ENCODE peak calls at places on chromosomes 1 and 21, in seven cellular contexts. One of them, this sample, is unnamed.

GRCh38 chr1:2248127-2248826 is 20.2 kb downstream of the SKI start:
- DNase-seq in K562: no peak
- DNase-seq in H1: peak; percentile 90
- DNase-seq in GM12892: no peak
- DNase-seq in GM12891: no peak
- DNase-seq in SK-N-SH: no peak
- DNase-seq in GM12878: no peak
- DNase-seq in this sample: peak; percentile 65

GRCh38 chr1:67908260-67908936 is 75.1 kb upstream of the GNG12 start:
- DNase-seq in GM12891: no peak
- DNase-seq in K562: no peak
- DNase-seq in SK-N-SH: no peak
- DNase-seq in GM12892: no peak
- DNase-seq in H1: no peak
- DNase-seq in GM12878: no peak
- DNase-seq in this sample: no peak

GRCh38 chr21:45135868-45136267 is 61.5 kb downstream of the ADARB1 start:
- DNase-seq in GM12891: no peak
- DNase-seq in K562: no peak
- DNase-seq in SK-N-SH: no peak
- DNase-seq in GM12892: no peak
- DNase-seq in H1: no peak
- DNase-seq in GM12878: no peak
- DNase-seq in this sample: no peak

GRCh38 chr1:234871710-234872262 is 256.9 kb downstream of the TOMM20 start:
- DNase-seq in K562: no peak
- DNase-seq in GM12891: no peak
- DNase-seq in GM12878: no peak
- DNase-seq in H1: no peak
- DNase-seq in SK-N-SH: no peak
- DNase-seq in GM12892: no peak
- DNase-seq in this sample: no peak

GRCh38 chr1:200874694-200875093 is 1.9 kb downstream of the GPR25 start:
- DNase-seq in H1: no peak
- DNase-seq in GM12878: no peak
- DNase-seq in GM12892: no peak
- DNase-seq in K562: no peak
- DNase-seq in GM12891: no peak
- DNase-seq in SK-N-SH: no peak
- DNase-seq in this sample: no peak

GRCh38 chr1:116477428-116477827 is 93.4 kb downstream of the CD58 start:
- DNase-seq in H1: no peak
- DNase-seq in GM12878: no peak
- DNase-seq in GM12892: no peak
- DNase-seq in GM12891: no peak
- DNase-seq in K562: no peak
- DNase-seq in SK-N-SH: no peak
- DNase-seq in this sample: no peak

GRCh38 chr1:210922666-210923065 is 211.3 kb downstream of the KCNH1 start:
- DNase-seq in H1: no peak
- DNase-seq in K562: no peak
- DNase-seq in GM12878: no peak
- DNase-seq in GM12891: no peak
- DNase-seq in SK-N-SH: no peak
- DNase-seq in GM12892: no peak
- DNase-seq in this sample: no peak

GRCh38 chr1:175208773-175209492 is 16.4 kb upstream of the KIAA0040 start:
- DNase-seq in GM12878: peak; percentile 62
- DNase-seq in SK-N-SH: no peak
- DNase-seq in GM12892: no peak
- DNase-seq in GM12891: no peak
- DNase-seq in K562: peak; percentile 26
- DNase-seq in H1: no peak
- DNase-seq in this sample: no peak

GRCh38 chr1:9282436-9282955 is 10.2 kb upstream of the SPSB1 start:
- DNase-seq in H1: no peak
- DNase-seq in SK-N-SH: no peak
- DNase-seq in GM12891: no peak
- DNase-seq in GM12878: no peak
- DNase-seq in K562: no peak
- DNase-seq in GM12892: no peak
- DNase-seq in this sample: no peak

GRCh38 chr1:16442273-16442672 is 1.7 kb downstream of the NECAP2 start:
- DNase-seq in SK-N-SH: no peak
- DNase-seq in GM12891: no peak
- DNase-seq in K562: no peak
- DNase-seq in GM12878: no peak
- DNase-seq in GM12892: no peak
- DNase-seq in H1: no peak
- DNase-seq in this sample: no peak
- TF ChIP-seq TAF1 in SK-N-SH: no peak
- TF ChIP-seq TAF1 in GM12891: no peak
- TF ChIP-seq TAF1 in K562: no peak
- TF ChIP-seq TAF1 in GM12878: no peak
- TF ChIP-seq TAF1 in GM12892: no peak
- TF ChIP-seq TAF1 in H1: no peak
- TF ChIP-seq TAF1 in this sample: no peak

DNA sequence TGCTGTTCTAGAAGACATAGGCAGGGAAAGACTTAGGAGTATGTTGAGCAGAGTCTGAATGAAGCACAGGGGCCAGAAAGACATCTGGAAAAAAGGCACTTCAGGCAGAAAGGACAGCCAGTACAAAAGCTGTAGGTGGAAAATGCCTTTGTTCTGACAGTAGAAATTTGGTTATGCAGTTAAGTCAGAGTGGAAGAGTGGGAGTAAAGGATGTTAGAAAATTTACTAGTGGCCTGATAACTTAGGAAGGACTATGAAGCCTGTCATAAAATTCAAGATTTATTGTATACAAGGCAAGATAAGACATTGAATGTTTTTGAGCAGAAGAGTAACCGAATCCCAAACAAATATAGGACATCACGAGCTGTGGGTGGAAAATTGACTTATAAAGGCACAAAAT is 987.9 kb downstream of the PLA2G4A start:
- DNase-seq in GM12878: no peak
- DNase-seq in GM12891: no peak
- DNase-seq in SK-N-SH: no peak
- DNase-seq in GM12892: no peak
- DNase-seq in K562: no peak
- DNase-seq in H1: no peak
- DNase-seq in this sample: no peak
- TF ChIP-seq TAF1 in GM12878: no peak
- TF ChIP-seq TAF1 in GM12891: no peak
- TF ChIP-seq TAF1 in SK-N-SH: no peak
- TF ChIP-seq TAF1 in GM12892: no peak
- TF ChIP-seq TAF1 in K562: no peak
- TF ChIP-seq TAF1 in H1: no peak
- TF ChIP-seq TAF1 in this sample: no peak

DNA sequence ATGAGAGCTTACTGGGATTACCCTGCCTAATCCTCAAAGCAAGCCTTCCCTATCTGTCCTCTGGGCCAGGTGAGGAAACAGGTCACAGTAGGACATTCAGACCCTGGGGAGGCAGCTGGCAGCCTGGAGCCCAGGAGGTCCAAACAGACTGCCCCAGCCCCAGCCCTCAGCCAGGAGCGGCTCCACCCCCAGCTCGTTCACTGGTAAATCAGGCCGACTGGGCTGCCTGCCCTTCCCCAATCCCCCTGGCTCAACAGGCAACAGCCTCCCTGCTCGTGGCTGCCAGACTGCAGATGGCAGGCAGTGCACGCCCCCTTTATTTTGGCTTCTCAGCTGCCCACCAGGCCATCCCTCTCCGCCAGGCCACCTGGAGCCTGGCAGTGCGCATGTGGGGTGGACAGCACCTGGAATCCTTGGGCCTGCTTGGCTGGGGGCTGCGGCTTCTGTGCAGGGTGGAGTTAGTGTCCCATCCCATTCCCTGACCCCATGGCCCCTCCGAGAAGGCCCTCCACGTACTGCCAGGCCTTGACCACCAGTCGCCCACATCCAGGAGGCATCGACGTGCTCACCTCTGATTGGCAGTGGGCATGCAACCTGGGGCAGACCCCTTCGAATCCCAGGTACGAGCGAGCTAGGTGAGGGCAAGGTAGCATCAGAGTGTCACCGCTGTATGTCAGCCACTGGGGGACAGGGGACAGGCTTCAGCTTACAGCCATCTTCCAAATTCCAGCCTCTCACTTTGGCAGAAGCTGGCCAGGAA is 11.2 kb upstream of the ZNF670 start:
- DNase-seq in GM12892: no peak
- DNase-seq in GM12878: no peak
- DNase-seq in K562: no peak
- DNase-seq in GM12891: no peak
- DNase-seq in SK-N-SH: no peak
- DNase-seq in H1: no peak
- DNase-seq in this sample: no peak
- TF ChIP-seq TAF1 in GM12892: no peak
- TF ChIP-seq TAF1 in GM12878: no peak
- TF ChIP-seq TAF1 in K562: no peak
- TF ChIP-seq TAF1 in GM12891: no peak
- TF ChIP-seq TAF1 in SK-N-SH: no peak
- TF ChIP-seq TAF1 in H1: no peak
- TF ChIP-seq TAF1 in this sample: no peak

GRCh38 chr1:43232071-43232470 is 37.7 kb upstream of the TMEM125 start:
- DNase-seq in SK-N-SH: no peak
- DNase-seq in GM12891: no peak
- DNase-seq in GM12878: no peak
- DNase-seq in H1: no peak
- DNase-seq in GM12892: no peak
- DNase-seq in K562: no peak
- DNase-seq in this sample: no peak
- TF ChIP-seq TAF1 in SK-N-SH: no peak
- TF ChIP-seq TAF1 in GM12891: no peak
- TF ChIP-seq TAF1 in GM12878: no peak
- TF ChIP-seq TAF1 in H1: no peak
- TF ChIP-seq TAF1 in GM12892: no peak
- TF ChIP-seq TAF1 in K562: no peak
- TF ChIP-seq TAF1 in this sample: no peak

GRCh38 chr1:84291882-84292655 is 9.4 kb upstream of the SAMD13 start:
- DNase-seq in GM12878: no peak
- DNase-seq in GM12891: no peak
- DNase-seq in GM12892: no peak
- DNase-seq in K562: no peak
- DNase-seq in SK-N-SH: no peak
- DNase-seq in H1: no peak
- DNase-seq in this sample: no peak

GRCh38 chr1:84283381-84283780 is 18.1 kb upstream of the SAMD13 start:
- DNase-seq in SK-N-SH: no peak
- DNase-seq in H1: no peak
- DNase-seq in GM12892: no peak
- DNase-seq in GM12878: no peak
- DNase-seq in GM12891: no peak
- DNase-seq in K562: no peak
- DNase-seq in this sample: no peak

GRCh38 chr1:84294751-84295150 is 6.8 kb upstream of the SAMD13 start:
- DNase-seq in H1: no peak
- DNase-seq in K562: no peak
- DNase-seq in GM12891: no peak
- DNase-seq in GM12892: no peak
- DNase-seq in GM12878: no peak
- DNase-seq in SK-N-SH: no peak
- DNase-seq in this sample: no peak

GRCh38 chr1:84286071-84286470 is 15.4 kb upstream of the SAMD13 start:
- DNase-seq in K562: no peak
- DNase-seq in GM12891: no peak
- DNase-seq in GM12878: no peak
- DNase-seq in H1: no peak
- DNase-seq in GM12892: no peak
- DNase-seq in SK-N-SH: no peak
- DNase-seq in this sample: no peak

DNA sequence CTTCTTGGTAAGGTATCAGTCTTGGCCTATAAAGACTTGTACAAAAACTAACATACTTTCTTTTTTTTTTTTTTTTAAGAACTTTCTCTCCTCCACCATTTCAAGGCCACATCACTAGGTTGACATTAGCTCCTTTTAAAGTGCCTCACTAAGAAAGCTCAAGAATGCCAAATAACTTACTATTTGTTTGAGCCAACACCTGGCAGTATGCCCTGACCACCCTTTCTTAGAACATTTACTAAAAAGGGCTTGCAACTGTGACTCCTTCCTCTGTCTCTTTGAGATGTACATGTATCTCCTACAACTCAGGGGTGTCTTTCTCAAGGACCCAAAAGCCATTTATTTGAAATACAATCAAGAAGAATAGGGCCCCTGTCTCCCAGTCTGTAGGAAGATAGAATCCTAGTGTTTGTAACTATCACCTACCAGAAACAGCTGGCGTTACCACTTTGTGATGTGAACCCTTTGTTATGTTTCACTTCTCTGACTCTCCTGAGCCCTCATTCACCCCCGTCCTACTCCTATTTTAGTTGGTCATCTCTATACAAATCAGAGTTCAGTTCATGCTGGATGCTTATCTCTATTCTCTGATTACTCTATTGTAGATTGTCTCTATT is 12.2 kb upstream of the SAMD13 start:
- DNase-seq in K562: no peak
- DNase-seq in SK-N-SH: no peak
- DNase-seq in GM12892: no peak
- DNase-seq in H1: no peak
- DNase-seq in GM12878: no peak
- DNase-seq in GM12891: no peak
- DNase-seq in this sample: no peak
- TF ChIP-seq TAF1 in K562: no peak
- TF ChIP-seq TAF1 in SK-N-SH: no peak
- TF ChIP-seq TAF1 in GM12892: no peak
- TF ChIP-seq TAF1 in H1: no peak
- TF ChIP-seq TAF1 in GM12878: no peak
- TF ChIP-seq TAF1 in GM12891: no peak
- TF ChIP-seq TAF1 in this sample: no peak